ENCODE peak calls at places on chromosomes 3 and 15, in six cellular contexts. C is upper lobe of right lung, F is transverse colon, I is brain microvascular endothelial cell, O is endothelial cell, V is left ventricle myocardium inferior. N is an unnamed sample.

GRCh38 chr15:92693922-92694331 is 38.4 kb upstream of the FAM174B start:
- DNase-seq in C (no peak), F (no peak), I (peak), O (peak), V (no peak), N (peak)

GRCh38 chr15:76386178-76386577 is 49.6 kb downstream of the ISL2 start:
- DNase-seq in C (no peak), F (no peak), I (no peak), O (no peak), V (no peak), N (no peak)

GRCh38 chr3:73432021-73432722 is 192.6 kb downstream of the PDZRN3 start:
- DNase-seq in C (no peak), F (no peak), I (peak), O (peak), V (no peak), N (peak)

GRCh38 chr15:62068071-62068786 is 1.5 kb downstream of the C2CD4A start:
- DNase-seq in C (peak), F (peak), I (no peak), O (peak), V (peak), N (peak)

GRCh38 chr3:105365536-105366301 is 990 bp upstream of the ALCAM start:
- DNase-seq in C (peak), F (no peak), I (peak), O (no peak), V (no peak), N (peak)

GRCh38 chr3:67386446-67386845 is 268.0 kb downstream of the SUCLG2 start:
- DNase-seq in C (no peak), F (no peak), I (no peak), O (no peak), V (no peak), N (no peak)

GRCh38 chr15:50562735-50563640 is 16.5 kb upstream of the USP50 start:
- DNase-seq in C (no peak), F (no peak), I (no peak), O (no peak), V (no peak), N (no peak)

GRCh38 chr15:92391640-92392039 is 2.0 kb upstream of the ST8SIA2 start:
- DNase-seq in C (no peak), F (no peak), I (peak), O (peak), V (no peak), N (peak)

GRCh38 chr3:189593581-189593980 is 37.6 kb upstream of the TP63 start:
- DNase-seq in C (no peak), F (no peak), I (no peak), O (no peak), V (no peak), N (no peak)

GRCh38 chr3:177197934-177198484 is 727 bp upstream of the TBL1XR1 start:
- DNase-seq in C (no peak), F (no peak), I (no peak), O (no peak), V (no peak), N (no peak)

GRCh38 chr3:73572371-73572770 is 52.4 kb downstream of the PDZRN3 start:
- DNase-seq in C (no peak), F (peak), I (no peak), O (no peak), V (no peak), N (no peak)

GRCh38 chr3:124916837-124917409 is 17.6 kb downstream of the MUC13 start:
- DNase-seq in C (no peak), F (no peak), I (no peak), O (no peak), V (peak), N (no peak)

GRCh38 chr15:88454867-88455810 is 12.0 kb downstream of the MRPL46 start:
- DNase-seq in C (no peak), F (peak), I (peak), O (peak), V (peak), N (peak)

GRCh38 chr3:53821631-53822068 is 24.6 kb downstream of the CHDH start:
- DNase-seq in C (no peak), F (no peak), I (no peak), O (no peak), V (no peak), N (no peak)

GRCh38 chr15:31280037-31280830 is 46.4 kb upstream of the KLF13 start:
- DNase-seq in C (peak), F (peak), I (no peak), O (no peak), V (no peak), N (no peak)

GRCh38 chr15:80343610-80344009 is 60.6 kb upstream of the ARNT2 start:
- DNase-seq in C (peak), F (peak), I (no peak), O (no peak), V (peak), N (no peak)

GRCh38 chr3:105195260-105195659 is 171.4 kb upstream of the ALCAM start:
- DNase-seq in C (no peak), F (no peak), I (peak), O (no peak), V (no peak), N (no peak)

GRCh38 chr3:49724586-49724985 is 835 bp upstream of the GMPPB start:
- DNase-seq in C (peak), F (peak), I (no peak), O (no peak), V (peak), N (no peak)

GRCh38 chr3:173617490-173617889 is 219.9 kb downstream of the NLGN1 start:
- DNase-seq in C (peak), F (peak), I (no peak), O (no peak), V (peak), N (no peak)

GRCh38 chr15:89998141-89998661 is 2.9 kb upstream of the ZNF710 start:
- DNase-seq in C (no peak), F (no peak), I (peak), O (no peak), V (no peak), N (peak)

GRCh38 chr3:64388886-64389285 is 163.6 kb upstream of the PRICKLE2 start:
- DNase-seq in C (no peak), F (no peak), I (peak), O (no peak), V (no peak), N (no peak)

GRCh38 chr15:36958611-36959010 is 141.7 kb downstream of the MEIS2 start:
- DNase-seq in C (no peak), F (no peak), I (no peak), O (no peak), V (no peak), N (no peak)

GRCh38 chr3:186418601-186419238 is 56.7 kb upstream of the DGKG start:
- DNase-seq in C (no peak), F (no peak), I (peak), O (no peak), V (no peak), N (no peak)

GRCh38 chr3:193620650-193621049 is 27.6 kb downstream of the OPA1 start:
- DNase-seq in C (no peak), F (no peak), I (peak), O (no peak), V (no peak), N (no peak)

GRCh38 chr3:117407317-117407716 is 697.7 kb downstream of the TUSC7 start:
- DNase-seq in C (no peak), F (no peak), I (peak), O (peak), V (no peak), N (peak)
- TF ChIP-seq CTCF in C (no peak), F (peak), I (peak), O (no peak), V (no peak), N (peak)

GRCh38 chr15:65307978-65308377 is 3.5 kb downstream of the RNU5B-1 start:
- DNase-seq in C (no peak), F (no peak), I (no peak), O (no peak), V (no peak), N (no peak)

GRCh38 chr15:65309882-65310418 is 5.5 kb downstream of the RNU5B-1 start:
- DNase-seq in C (no peak), F (no peak), I (no peak), O (no peak), V (no peak), N (no peak)

GRCh38 chr15:65310431-65311137 is 6.1 kb downstream of the RNU5B-1 start:
- DNase-seq in C (no peak), F (no peak), I (no peak), O (no peak), V (no peak), N (no peak)

GRCh38 chr15:65311760-65312159 is 7.3 kb downstream of the RNU5B-1 start:
- DNase-seq in C (no peak), F (no peak), I (no peak), O (no peak), V (no peak), N (no peak)

GRCh38 chr15:65312400-65312916 is 8.0 kb downstream of the RNU5B-1 start:
- DNase-seq in C (no peak), F (no peak), I (no peak), O (no peak), V (peak), N (no peak)
- TF ChIP-seq CTCF in C (no peak), F (no peak), I (no peak), O (no peak), V (no peak), N (no peak)

GRCh38 chr3:12896206-12896697 is 54.9 kb upstream of the RPL32 start:
- DNase-seq in C (no peak), F (no peak), I (no peak), O (no peak), V (no peak), N (no peak)
- TF ChIP-seq CTCF in C (no peak), F (no peak), I (no peak), O (no peak), V (peak), N (no peak)

DNA sequence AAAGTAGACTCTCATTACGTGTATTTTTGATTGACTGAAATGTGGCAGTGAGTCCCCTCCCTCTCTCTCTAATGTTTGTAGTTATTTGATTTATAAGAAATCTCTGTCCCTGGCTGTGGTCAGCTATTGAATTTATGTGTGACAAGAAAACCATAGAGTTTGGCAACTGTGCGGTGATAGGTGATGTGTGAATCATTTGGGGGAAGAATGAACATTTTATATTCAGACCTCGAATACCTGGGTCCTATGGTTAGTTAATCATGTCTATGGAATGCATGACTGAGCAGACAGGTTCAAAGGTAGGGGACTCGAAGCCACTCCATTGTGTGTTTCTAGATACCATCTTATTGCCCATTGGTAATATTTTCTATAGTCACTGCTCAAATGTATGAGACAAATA is 712.1 kb downstream of the MECOM start:
- DNase-seq in C (no peak), F (no peak), I (no peak), O (no peak), V (no peak), N (peak)
- TF ChIP-seq CTCF in C (no peak), F (no peak), I (no peak), O (no peak), V (no peak), N (no peak)

DNA sequence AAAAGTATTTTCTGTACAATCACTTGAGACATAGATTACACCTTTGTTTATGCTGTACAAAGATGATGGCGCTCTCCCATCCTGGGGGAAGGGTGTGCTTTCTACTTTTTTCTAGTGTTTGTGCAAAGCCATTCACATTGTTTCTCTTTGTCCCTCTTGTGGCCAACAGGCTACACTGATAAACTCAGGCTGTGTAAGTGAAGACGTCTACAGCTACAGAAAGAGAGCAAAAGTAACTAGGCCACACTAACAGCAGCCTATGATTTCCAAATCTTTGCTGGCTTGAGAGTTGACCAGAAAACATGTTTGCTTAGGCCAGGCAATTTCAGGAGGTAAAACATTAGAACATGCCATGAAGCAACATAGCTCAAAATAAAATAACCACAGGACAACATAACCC is 75.1 kb downstream of the FOXB1 start:
- DNase-seq in C (no peak), F (no peak), I (no peak), O (peak), V (no peak), N (peak)
- TF ChIP-seq CTCF in C (no peak), F (no peak), I (peak), O (peak), V (no peak), N (peak)

GRCh38 chr3:43742935-43743334 is 52.2 kb downstream of the ABHD5 start:
- DNase-seq in C (no peak), F (no peak), I (peak), O (no peak), V (no peak), N (no peak)
- TF ChIP-seq CTCF in C (no peak), F (no peak), I (peak), O (no peak), V (peak), N (no peak)

GRCh38 chr3:97764186-97765055 is at the start of gene ARL6:
- DNase-seq in C (peak), F (peak), I (peak), O (peak), V (peak), N (peak)
- TF ChIP-seq CTCF in C (no peak), F (no peak), I (peak), O (no peak), V (no peak), N (no peak)

N was measured in Calu3.